ENCODE peak calls at places on chromosomes 3 and 15, in four cellular contexts. E is HepG2, I is SK-N-SH, U is GM12878. X is an unnamed sample.

GRCh38 chr3:73401058-73401457 is 223.7 kb downstream of the PDZRN3 start:
- DNase-seq in E (no peak), I (no peak), U (no peak), X (no peak)

GRCh38 chr3:46897829-46898320 is 20.4 kb downstream of the PTH1R start:
- DNase-seq in E (peak; percentile 38), I (no peak), U (no peak), X (no peak)

GRCh38 chr15:101042320-101042719 is 123.2 kb downstream of the LRRK1 start:
- DNase-seq in E (no peak), I (no peak), U (no peak), X (no peak)

GRCh38 chr15:51313644-51314280 is 24.6 kb downstream of the CYP19A1 start:
- DNase-seq in E (peak; percentile 89), I (no peak), U (no peak), X (no peak)

GRCh38 chr15:28894631-28895030 is 8.9 kb downstream of the APBA2 start:
- DNase-seq in E (no peak), I (no peak), U (no peak), X (no peak)

GRCh38 chr15:39108021-39108420 is 472.9 kb upstream of the THBS1 start:
- DNase-seq in E (no peak), I (no peak), U (no peak), X (no peak)

GRCh38 chr3:115146032-115146417 is 1.1 kb downstream of the ZBTB20 start:
- DNase-seq in E (peak; percentile 59), I (peak; percentile 51), U (no peak), X (peak; percentile 56)

GRCh38 chr3:59385547-59385946 is 335.7 kb upstream of the CFAP20DC start:
- DNase-seq in E (no peak), I (no peak), U (no peak), X (no peak)

DNA sequence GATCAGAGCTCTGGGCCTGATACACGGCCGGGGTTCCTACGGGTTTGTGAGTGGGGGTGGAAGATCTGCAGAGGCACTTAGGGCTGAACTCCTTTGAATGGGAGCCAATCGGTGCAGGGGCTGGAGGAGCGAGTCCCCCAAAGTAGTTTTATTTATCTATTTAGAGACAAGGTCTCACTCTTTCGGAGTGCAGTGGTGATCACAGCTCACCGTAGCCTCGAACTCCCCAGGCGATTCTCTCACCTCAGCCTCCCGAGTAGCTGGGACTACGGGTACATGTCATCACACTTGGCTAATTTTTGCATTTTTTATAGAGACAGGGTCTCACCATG is 1.6 kb upstream of the CELSR3 start:
- DNase-seq in E (no peak), I (no peak), U (no peak), X (no peak)
- TF ChIP-seq CTCF in E (no peak), I (no peak), U (no peak), X (no peak)

GRCh38 chr15:62209821-62210220 is 44.7 kb upstream of the C2CD4B start:
- DNase-seq in E (no peak), I (no peak), U (no peak), X (no peak)

GRCh38 chr15:62208884-62209283 is 43.8 kb upstream of the C2CD4B start:
- DNase-seq in E (no peak), I (no peak), U (no peak), X (no peak)

GRCh38 chr15:62209322-62209721 is 44.2 kb upstream of the C2CD4B start:
- DNase-seq in E (no peak), I (no peak), U (no peak), X (no peak)

GRCh38 chr15:62211348-62211747 is 46.3 kb upstream of the C2CD4B start:
- DNase-seq in E (peak; percentile 70), I (no peak), U (no peak), X (no peak)

DNA sequence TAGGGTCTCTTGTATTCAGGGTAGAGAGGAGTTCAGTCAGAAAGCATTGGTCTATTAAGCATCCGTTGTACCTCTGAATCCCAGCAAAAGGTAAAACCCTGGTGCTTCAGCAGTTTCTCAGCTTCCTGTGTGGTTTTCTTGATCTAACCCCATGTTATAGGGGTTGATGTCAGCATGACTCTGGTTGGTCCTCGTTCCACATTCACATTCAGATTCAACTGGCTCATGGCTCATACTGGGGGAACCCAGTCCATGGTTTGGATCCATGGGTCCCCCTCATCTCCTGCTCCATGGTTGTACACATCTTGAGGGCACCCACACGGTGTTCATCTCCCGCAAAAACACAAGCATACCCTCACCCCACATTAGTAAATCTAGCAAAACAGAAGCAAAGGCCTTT is 47.7 kb upstream of the C2CD4B start:
- DNase-seq in E (no peak), I (no peak), U (no peak), X (no peak)
- TF ChIP-seq PBX3 in E (no peak), I (no peak), U (no peak), X (no peak)

GRCh38 chr3:908839-909238 is 184.0 kb upstream of the CNTN6 start:
- DNase-seq in E (no peak), I (peak; percentile 5), U (no peak), X (no peak)
- TF ChIP-seq CTCF in E (no peak), I (peak; percentile 13), U (peak; percentile 31), X (no peak)

GRCh38 chr3:62592408-62592807 is 219.1 kb upstream of the FEZF2 start:
- DNase-seq in E (no peak), I (no peak), U (no peak), X (no peak)
- TF ChIP-seq PBX3 in E (no peak), I (no peak), U (no peak), X (no peak)

GRCh38 chr15:44157679-44158078 is 37.4 kb downstream of the FRMD5 start:
- DNase-seq in E (peak; percentile 76), I (no peak), U (no peak), X (peak; percentile 16)
- TF ChIP-seq CTCF in E (no peak), I (no peak), U (no peak), X (no peak)

GRCh38 chr3:136617123-136617700 is 135.0 kb downstream of the STAG1 start:
- DNase-seq in E (peak; percentile 16), I (no peak), U (no peak), X (no peak)

GRCh38 chr3:136606990-136607389 is 145.2 kb downstream of the STAG1 start:
- DNase-seq in E (no peak), I (no peak), U (no peak), X (no peak)

GRCh38 chr3:136612512-136612911 is 139.7 kb downstream of the STAG1 start:
- DNase-seq in E (no peak), I (no peak), U (no peak), X (no peak)
- TF ChIP-seq PBX3 in E (no peak), I (no peak), U (no peak), X (no peak)